ENCODE peak calls at places on chromosomes 12 and 14, in nine cellular contexts. Y is PC-9; T is coronary artery; I is Karpas-422; G is body of pancreas; W is suprapubic skin; Q is RWPE1; S is CD8-positive, alpha-beta T cell; N is spleen. O is an unnamed sample.

GRCh38 chr14:96614528-96614927 is 112.3 kb downstream of the PAPOLA start:
- DNase-seq in I (no peak), W (no peak), N (no peak), G (no peak), Y (no peak), S (no peak), T (no peak), Q (no peak), O (peak; percentile 50)

GRCh38 chr12:24909667-24910066 is 39.2 kb downstream of the BCAT1 start:
- DNase-seq in I (no peak), N (no peak), T (no peak), Q (no peak), W (peak; percentile 73), S (no peak), Y (no peak), G (peak; percentile 61), O (no peak)

GRCh38 chr12:60281522-60281921 is 685.7 kb downstream of the SLC16A7 start:
- DNase-seq in G (no peak), Q (no peak), T (no peak), Y (no peak), W (no peak), S (no peak), I (no peak), N (peak; percentile 66), O (no peak)

GRCh38 chr14:54451961-54452360 is 10.8 kb upstream of the CNIH1 start:
- DNase-seq in G (no peak), Y (no peak), I (no peak), W (no peak), N (no peak), T (no peak), Q (no peak), S (no peak), O (no peak)

GRCh38 chr14:64475585-64476273 is 10.4 kb downstream of the AKAP5 start:
- DNase-seq in I (no peak), W (no peak), Q (no peak), N (no peak), S (no peak), G (no peak), Y (no peak), T (no peak), O (peak; percentile 12)

GRCh38 chr12:49055978-49056754 is 4.4 kb downstream of the KMT2D start:
- DNase-seq in W (no peak), T (peak; percentile 76), I (peak; percentile 85), S (peak; percentile 48), Q (peak; percentile 43), Y (no peak), N (no peak), G (peak; percentile 46), O (peak; percentile 68)

GRCh38 chr12:115261691-115262398 is 577.9 kb upstream of the TBX3 start:
- DNase-seq in W (no peak), Q (no peak), I (no peak), Y (no peak), G (no peak), T (no peak), N (no peak), S (no peak), O (no peak)

GRCh38 chr14:100674428-100674827 is 52.3 kb upstream of the DLK1 start:
- DNase-seq in G (no peak), Q (no peak), W (no peak), Y (no peak), N (no peak), T (no peak), S (no peak), I (no peak), O (peak; percentile 55)

GRCh38 chr12:101607894-101608293 is 13.1 kb downstream of the MYBPC1 start:
- DNase-seq in W (no peak), T (no peak), Q (no peak), S (no peak), Y (no peak), I (no peak), N (no peak), G (peak; percentile 23), O (no peak)

GRCh38 chr14:72745991-72746980 is 147.6 kb downstream of the DPF3 start:
- DNase-seq in N (no peak), S (no peak), Y (no peak), T (no peak), G (no peak), I (no peak), W (no peak), Q (peak; percentile 19), O (no peak)

DNA sequence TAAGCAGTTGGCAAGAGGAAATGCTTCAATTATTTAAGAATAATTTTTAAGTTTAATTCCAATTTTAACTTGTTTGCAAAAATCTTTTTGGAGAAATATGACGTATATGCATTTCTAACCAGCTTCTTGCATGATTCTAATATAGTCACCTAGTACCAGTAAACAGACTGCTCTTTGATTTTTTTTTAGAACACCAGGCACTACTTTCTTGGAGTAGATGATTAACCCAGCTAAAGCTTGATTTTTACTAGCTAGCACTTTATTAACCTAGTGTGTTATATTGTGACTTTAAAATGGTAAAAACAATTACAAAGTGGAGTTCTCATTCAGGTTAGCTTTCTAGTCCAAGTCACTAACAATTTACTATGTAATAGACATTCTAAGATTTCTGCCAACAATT is 32.7 kb upstream of the FGD4 start:
- DNase-seq in T (no peak), W (no peak), I (peak; percentile 29), Y (no peak), N (no peak), Q (no peak), G (no peak), S (no peak), O (no peak)
- H3K27ac ChIP-seq in T (no peak overlapping the region), W (no peak overlapping the region), I (no peak overlapping the region), Y (no peak overlapping the region), N (no peak overlapping the region), Q (no peak overlapping the region), G (no peak overlapping the region), S (no peak overlapping the region), O (no peak overlapping the region)

GRCh38 chr14:34710006-34710405 is 4.4 kb downstream of the CFL2 start:
- DNase-seq in W (no peak), Q (no peak), S (no peak), Y (no peak), G (no peak), T (no peak), I (no peak), N (no peak), O (no peak)

GRCh38 chr14:34713122-34713680 is 1.2 kb downstream of the CFL2 start:
- DNase-seq in Q (no peak), N (no peak), W (no peak), G (no peak), S (no peak), T (no peak), Y (no peak), I (peak; percentile 53), O (no peak)

GRCh38 chr14:34710744-34711143 is 3.6 kb downstream of the CFL2 start:
- DNase-seq in S (no peak), Y (no peak), G (no peak), N (no peak), I (no peak), W (no peak), Q (no peak), T (no peak), O (no peak)

GRCh38 chr14:34711808-34712712 is 2.3 kb downstream of the CFL2 start:
- DNase-seq in I (no peak), W (no peak), T (no peak), Q (no peak), N (no peak), G (no peak), Y (no peak), S (no peak), O (no peak)

GRCh38 chr14:34711169-34711568 is 3.2 kb downstream of the CFL2 start:
- DNase-seq in N (no peak), Q (peak; percentile 34), G (no peak), I (peak; percentile 88), S (no peak), Y (no peak), W (no peak), T (no peak), O (no peak)
- H3K27ac ChIP-seq in N (peak overlapping the region; percentile 3), Q (no peak overlapping the region), G (no peak overlapping the region), I (peak overlapping the region; percentile 71), S (no peak overlapping the region), Y (no peak overlapping the region), W (no peak overlapping the region), T (peak overlapping the region; percentile 73), O (no peak overlapping the region)

DNA sequence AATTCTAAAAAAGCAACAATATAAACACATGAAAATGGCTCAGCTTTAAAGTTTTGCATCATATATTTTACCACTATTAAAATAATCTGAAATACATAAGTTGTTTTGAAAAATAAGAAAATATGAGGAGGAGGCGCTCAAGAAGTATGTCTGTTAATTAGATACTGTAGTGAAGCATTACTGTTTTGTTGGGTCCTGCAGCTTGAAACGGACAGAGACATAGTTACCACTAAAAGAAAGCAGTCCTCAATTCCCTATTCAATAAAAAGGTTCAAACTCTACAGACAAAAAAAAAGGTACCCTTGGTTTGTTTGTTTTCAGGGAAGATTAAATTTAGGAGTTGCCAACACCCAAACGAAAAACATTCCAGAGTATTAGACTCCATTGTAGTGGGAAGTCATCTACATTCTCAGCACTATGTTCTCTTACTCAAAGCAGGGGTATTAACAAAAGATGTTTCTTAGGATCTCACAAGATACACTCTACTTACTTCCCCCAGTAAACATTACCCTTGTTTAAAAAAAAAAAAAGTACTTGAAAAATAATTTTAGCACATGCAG is 3.0 kb downstream of the PAWR start:
- DNase-seq in S (no peak), I (peak; percentile 54), Q (no peak), W (no peak), T (no peak), N (no peak), Y (no peak), G (no peak), O (peak; percentile 48)
- H3K27ac ChIP-seq in S (no peak overlapping the region), I (peak overlapping the region; percentile 68), Q (no peak overlapping the region), W (no peak overlapping the region), T (no peak overlapping the region), N (peak overlapping the region; percentile 75), Y (peak overlapping the region; percentile 99), G (no peak overlapping the region), O (no peak overlapping the region)

GRCh38 chr12:6863586-6864321 is 3.6 kb upstream of the TPI1 start:
- DNase-seq in Y (no peak), I (no peak), G (no peak), N (peak; percentile 69), S (no peak), T (no peak), W (no peak), Q (no peak), O (no peak)

GRCh38 chr12:6860942-6861341 is 6.4 kb upstream of the TPI1 start:
- DNase-seq in Q (no peak), S (no peak), G (no peak), I (no peak), W (no peak), N (no peak), Y (no peak), T (no peak), O (no peak)

GRCh38 chr12:6861391-6861790 is 5.9 kb upstream of the TPI1 start:
- DNase-seq in S (no peak), N (no peak), Q (no peak), Y (no peak), W (no peak), T (no peak), I (no peak), G (no peak), O (no peak)

GRCh38 chr12:6860116-6860515 is 7.2 kb upstream of the TPI1 start:
- DNase-seq in I (no peak), T (no peak), G (no peak), Y (no peak), S (no peak), W (no peak), Q (no peak), N (no peak), O (no peak)

DNA sequence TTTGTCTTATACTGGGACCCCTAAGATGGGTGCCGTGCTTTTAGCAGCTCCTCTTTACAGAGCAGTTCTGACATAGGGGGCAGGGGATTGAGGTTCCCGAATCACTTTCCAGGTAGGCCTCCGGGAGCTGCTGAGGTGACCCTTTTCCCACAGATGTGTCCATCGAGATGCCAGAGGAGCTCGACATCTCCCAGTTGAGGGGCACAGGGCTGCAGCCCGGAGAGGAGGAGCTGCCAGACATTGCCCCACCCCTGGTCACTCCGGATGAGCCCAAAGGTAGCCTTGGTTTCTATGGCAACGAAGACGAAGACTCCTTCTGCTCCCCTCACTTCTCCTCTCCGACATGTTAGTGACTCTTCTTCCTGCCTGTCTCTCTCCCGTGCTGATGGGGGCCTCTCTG is 4.3 kb upstream of the TPI1 start:
- DNase-seq in G (no peak), W (no peak), Y (no peak), T (no peak), Q (no peak), S (no peak), N (no peak), I (no peak), O (no peak)
- H3K27ac ChIP-seq in G (no peak overlapping the region), W (no peak overlapping the region), Y (no peak overlapping the region), T (no peak overlapping the region), Q (no peak overlapping the region), S (no peak overlapping the region), N (no peak overlapping the region), I (no peak overlapping the region), O (no peak overlapping the region)

O was measured in neural progenitor cell.